ENCODE peak calls at places on chromosome X, in ten cellular contexts. One of them, this sample, is unnamed.

GRCh38 chrX:113828470-113828869 is 755.4 kb upstream of the HTR2C start:
- DNase-seq in NCI-H1417: no peak
- DNase-seq in immature natural killer cell: no peak
- DNase-seq in fibroblast of pulmonary artery: no peak
- DNase-seq in HEK293T: no peak
- DNase-seq in left ventricle myocardium superior: no peak
- DNase-seq in anterior cingulate cortex: no peak
- DNase-seq in naive thymus-derived CD4-positive, alpha-beta T cell: no peak
- DNase-seq in suprapubic skin: no peak
- DNase-seq in heart left ventricle: no peak
- DNase-seq in this sample: no peak

GRCh38 chrX:101362757-101363156 is 14.2 kb upstream of the TIMM8A start:
- DNase-seq in immature natural killer cell: no peak
- DNase-seq in anterior cingulate cortex: no peak
- DNase-seq in left ventricle myocardium superior: no peak
- DNase-seq in NCI-H1417: no peak
- DNase-seq in naive thymus-derived CD4-positive, alpha-beta T cell: no peak
- DNase-seq in heart left ventricle: no peak
- DNase-seq in HEK293T: no peak
- DNase-seq in fibroblast of pulmonary artery: no peak
- DNase-seq in suprapubic skin: no peak
- DNase-seq in this sample: no peak

GRCh38 chrX:111003118-111003517 is 92.9 kb upstream of the PAK3 start:
- DNase-seq in immature natural killer cell: no peak
- DNase-seq in fibroblast of pulmonary artery: no peak
- DNase-seq in heart left ventricle: no peak
- DNase-seq in NCI-H1417: no peak
- DNase-seq in left ventricle myocardium superior: no peak
- DNase-seq in suprapubic skin: no peak
- DNase-seq in HEK293T: no peak
- DNase-seq in anterior cingulate cortex: no peak
- DNase-seq in naive thymus-derived CD4-positive, alpha-beta T cell: no peak
- DNase-seq in this sample: no peak

GRCh38 chrX:75892749-75893148 is 107.7 kb upstream of the MAGEE2 start:
- DNase-seq in suprapubic skin: no peak
- DNase-seq in fibroblast of pulmonary artery: no peak
- DNase-seq in immature natural killer cell: no peak
- DNase-seq in naive thymus-derived CD4-positive, alpha-beta T cell: no peak
- DNase-seq in left ventricle myocardium superior: no peak
- DNase-seq in NCI-H1417: no peak
- DNase-seq in anterior cingulate cortex: no peak
- DNase-seq in HEK293T: no peak
- DNase-seq in heart left ventricle: no peak
- DNase-seq in this sample: no peak

GRCh38 chrX:115030635-115031034 is 13.2 kb upstream of the IL13RA2 start:
- DNase-seq in anterior cingulate cortex: no peak
- DNase-seq in NCI-H1417: peak; percentile 35
- DNase-seq in naive thymus-derived CD4-positive, alpha-beta T cell: no peak
- DNase-seq in fibroblast of pulmonary artery: no peak
- DNase-seq in left ventricle myocardium superior: no peak
- DNase-seq in suprapubic skin: no peak
- DNase-seq in immature natural killer cell: no peak
- DNase-seq in HEK293T: no peak
- DNase-seq in heart left ventricle: no peak
- DNase-seq in this sample: no peak

GRCh38 chrX:38225093-38225492 is 4.4 kb upstream of the SRPX start:
- DNase-seq in HEK293T: no peak
- DNase-seq in heart left ventricle: no peak
- DNase-seq in suprapubic skin: no peak
- DNase-seq in left ventricle myocardium superior: no peak
- DNase-seq in fibroblast of pulmonary artery: no peak
- DNase-seq in naive thymus-derived CD4-positive, alpha-beta T cell: no peak
- DNase-seq in NCI-H1417: no peak
- DNase-seq in anterior cingulate cortex: no peak
- DNase-seq in immature natural killer cell: no peak
- DNase-seq in this sample: no peak

GRCh38 chrX:155535866-155536265 is 76.9 kb downstream of the TMLHE start:
- DNase-seq in HEK293T: no peak
- DNase-seq in anterior cingulate cortex: no peak
- DNase-seq in naive thymus-derived CD4-positive, alpha-beta T cell: no peak
- DNase-seq in heart left ventricle: no peak
- DNase-seq in fibroblast of pulmonary artery: no peak
- DNase-seq in NCI-H1417: no peak
- DNase-seq in left ventricle myocardium superior: no peak
- DNase-seq in suprapubic skin: no peak
- DNase-seq in immature natural killer cell: no peak
- DNase-seq in this sample: no peak

GRCh38 chrX:100710816-100711215 is 21.1 kb downstream of the SYTL4 start:
- DNase-seq in anterior cingulate cortex: no peak
- DNase-seq in HEK293T: no peak
- DNase-seq in NCI-H1417: no peak
- DNase-seq in naive thymus-derived CD4-positive, alpha-beta T cell: no peak
- DNase-seq in left ventricle myocardium superior: no peak
- DNase-seq in immature natural killer cell: no peak
- DNase-seq in suprapubic skin: no peak
- DNase-seq in fibroblast of pulmonary artery: no peak
- DNase-seq in heart left ventricle: no peak
- DNase-seq in this sample: no peak